ENCODE peak calls at places on chromosomes 7 and 10, in four cellular contexts. S is heart left ventricle, K is colonic mucosa, O is nucleus accumbens. Y is an unnamed sample.

GRCh38 chr7:74083928-74084721 is 521 bp downstream of the LIMK1 start:
- DNase-seq in K (peak; percentile 63), O (no peak), S (peak; percentile 42), Y (no peak)

GRCh38 chr10:126014309-126014708 is 117.9 kb downstream of the FANK1 start:
- DNase-seq in K (no peak), S (no peak), O (no peak), Y (no peak)

GRCh38 chr7:22013711-22014110 is 68.0 kb upstream of the CDCA7L start:
- DNase-seq in S (no peak), O (no peak), K (no peak), Y (no peak)

GRCh38 chr10:53836638-53837037 is 964.4 kb downstream of the PCDH15 start:
- DNase-seq in O (no peak), S (no peak), K (no peak), Y (no peak)

GRCh38 chr7:80230327-80230726 is 95.7 kb downstream of the GNAI1 start:
- DNase-seq in K (no peak), O (no peak), S (no peak), Y (no peak)

GRCh38 chr10:31622993-31623392 is 304.0 kb downstream of the ZEB1 start:
- DNase-seq in K (no peak), O (no peak), S (no peak), Y (no peak)

GRCh38 chr7:166370-167060 is 25.9 kb upstream of the FAM20C start:
- DNase-seq in S (peak; percentile 25), K (peak; percentile 23), O (no peak), Y (no peak)

GRCh38 chr7:69656890-69657289 is 58.6 kb downstream of the AUTS2 start:
- DNase-seq in S (peak; percentile 68), O (no peak), K (no peak), Y (no peak)

GRCh38 chr10:91210435-91210834 is 10.0 kb upstream of the PCGF5 start:
- DNase-seq in K (peak; percentile 80), O (no peak), S (no peak), Y (no peak)

Y was measured in tibial artery.